ENCODE peak calls at places on chromosomes 13 and 19, in five cellular contexts. V, Q, L, G and S are unnamed samples.

GRCh38 chr13:75399168-75399878 is 82.6 kb downstream of the TBC1D4 start:
- DNase-seq in V (no peak), Q (no peak), L (no peak), G (no peak), S (no peak)

GRCh38 chr19:40549007-40549708 is 27.5 kb upstream of the SHKBP1 start:
- DNase-seq in V (peak; percentile 59), Q (peak; percentile 60), L (no peak), G (peak; percentile 96), S (peak; percentile 50)

GRCh38 chr19:14971474-14971873 is 8.2 kb downstream of the SLC1A6 start:
- DNase-seq in V (no peak), Q (no peak), L (no peak), G (no peak), S (no peak)

GRCh38 chr13:27131202-27131623 is 40.4 kb downstream of the USP12 start:
- DNase-seq in V (no peak), Q (no peak), L (no peak), G (no peak), S (no peak)

GRCh38 chr13:60001892-60002291 is 161.8 kb downstream of the DIAPH3 start:
- DNase-seq in V (no peak), Q (no peak), L (no peak), G (no peak), S (no peak)

GRCh38 chr19:6987850-6988249 is 33.4 kb downstream of the MBD3L2B start:
- DNase-seq in V (no peak), Q (no peak), L (no peak), G (no peak), S (no peak)

GRCh38 chr13:32911506-32911905 is 104.7 kb upstream of the KL start:
- DNase-seq in V (no peak), Q (no peak), L (no peak), G (peak; percentile 54), S (no peak)

GRCh38 chr13:64075543-64076271 is 2660.1 kb upstream of the PCDH20 start:
- DNase-seq in V (no peak), Q (no peak), L (no peak), G (no peak), S (no peak)

GRCh38 chr19:44607049-44607448 is 6.3 kb upstream of the IGSF23 start:
- DNase-seq in V (no peak), Q (no peak), L (no peak), G (no peak), S (no peak)

GRCh38 chr19:47778954-47779351 is 450 bp downstream of the SELENOW start:
- DNase-seq in V (peak; percentile 45), Q (no peak), L (no peak), G (peak; percentile 33), S (peak; percentile 29)

GRCh38 chr13:85558118-85558517 is 241.1 kb downstream of the SLITRK6 start:
- DNase-seq in V (no peak), Q (no peak), L (no peak), G (no peak), S (no peak)

GRCh38 chr13:75415720-75416119 is 66.2 kb downstream of the TBC1D4 start:
- DNase-seq in V (no peak), Q (no peak), L (no peak), G (no peak), S (no peak)

GRCh38 chr19:38078302-38078930 is 145.6 kb downstream of the DPF1 start:
- DNase-seq in V (no peak), Q (no peak), L (no peak), G (no peak), S (no peak)

GRCh38 chr19:11321206-11322126 is 18.0 kb downstream of the RAB3D start:
- DNase-seq in V (no peak), Q (no peak), L (no peak), G (no peak), S (no peak)

GRCh38 chr19:5096536-5096935 is 127.6 kb downstream of the KDM4B start:
- DNase-seq in V (no peak), Q (no peak), L (no peak), G (no peak), S (no peak)

GRCh38 chr13:104461049-104461448 is 1394.8 kb upstream of the SLC10A2 start:
- DNase-seq in V (no peak), Q (no peak), L (no peak), G (peak; percentile 17), S (no peak)

GRCh38 chr13:67549331-67549730 is 319.2 kb upstream of the PCDH9 start:
- DNase-seq in V (no peak), Q (no peak), L (no peak), G (no peak), S (no peak)

GRCh38 chr19:30268601-30269000 is 103.6 kb upstream of the ZNF536 start:
- DNase-seq in V (no peak), Q (no peak), L (no peak), G (no peak), S (no peak)

GRCh38 chr13:112136095-112136494 is 69.1 kb downstream of the SOX1 start:
- DNase-seq in V (no peak), Q (no peak), L (no peak), G (no peak), S (no peak)

GRCh38 chr13:58480011-58480410 is 848.5 kb downstream of the PCDH17 start:
- DNase-seq in V (no peak), Q (no peak), L (no peak), G (no peak), S (no peak)

GRCh38 chr19:49712397-49712859 is 21.5 kb downstream of the CPT1C start:
- DNase-seq in V (peak; percentile 47), Q (peak; percentile 35), L (no peak), G (peak; percentile 72), S (peak; percentile 57)

GRCh38 chr19:38649305-38650179 is 2.1 kb downstream of the ACTN4 start:
- DNase-seq in V (peak; percentile 86), Q (peak; percentile 86), L (no peak), G (no peak), S (no peak)

GRCh38 chr19:50568321-50569022 is at the start of gene LRRC4B:
- DNase-seq in V (no peak), Q (no peak), L (no peak), G (peak; percentile 79), S (no peak)

GRCh38 chr13:112447761-112448603 is 71.8 kb downstream of the SPACA7 start:
- DNase-seq in V (no peak), Q (no peak), L (no peak), G (no peak), S (no peak)

GRCh38 chr13:100545684-100546061 is 42.9 kb downstream of the GGACT start:
- DNase-seq in V (no peak), Q (no peak), L (no peak), G (no peak), S (no peak)
- H3K4me3 ChIP-seq in V (no peak overlapping the region), Q (no peak overlapping the region), L (no peak overlapping the region), G (no peak overlapping the region), S (no peak overlapping the region)

GRCh38 chr19:42276821-42277220 is 7.8 kb downstream of the CIC start:
- DNase-seq in V (no peak), Q (no peak), L (no peak), G (no peak), S (no peak)
- H3K4me1 ChIP-seq in V (peaks cover 60% of the 10 kb centered on the region), Q (peaks cover 72% of the 10 kb centered on the region), L (peaks cover 46% of the 10 kb centered on the region), G (peaks cover 20% of the 10 kb centered on the region), S (peaks cover 80% of the 10 kb centered on the region)

GRCh38 chr13:46615888-46616531 is 63.0 kb downstream of the LRCH1 start:
- DNase-seq in V (no peak), Q (no peak), L (no peak), G (no peak), S (no peak)
- H3K4me3 ChIP-seq in V (peak overlapping the region; percentile 5), Q (no peak overlapping the region), L (peak overlapping the region; percentile 63), G (no peak overlapping the region), S (peak overlapping the region; percentile 48)

DNA sequence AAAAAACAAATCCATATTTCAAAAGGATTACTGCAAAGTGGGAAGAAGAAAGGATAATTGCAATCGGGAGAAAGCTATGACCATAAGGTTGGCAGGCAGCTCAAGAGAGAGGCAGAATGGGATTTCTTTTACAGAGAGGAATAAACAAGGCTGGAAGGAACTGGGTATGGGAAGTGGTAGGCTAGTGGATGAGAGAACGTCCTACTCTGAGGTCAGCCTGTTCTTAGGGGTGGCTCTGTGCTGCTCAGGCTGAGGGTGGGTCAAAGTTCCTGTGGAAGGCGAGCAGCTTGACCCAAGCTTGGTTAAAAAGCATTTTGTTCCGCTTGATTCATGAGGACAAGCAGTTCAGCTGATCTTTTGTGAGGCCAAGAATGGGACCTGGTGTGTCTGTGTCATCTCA is 134.3 kb upstream of the TMTC4 start:
- DNase-seq in V (no peak), Q (no peak), L (no peak), G (peak; percentile 74), S (no peak)
- H3K4me1 ChIP-seq in V (no peaks in the 10 kb centered on the region), Q (no peaks in the 10 kb centered on the region), L (no peaks in the 10 kb centered on the region), G (peaks cover 58% of the 10 kb centered on the region), S (no peaks in the 10 kb centered on the region)

GRCh38 chr19:2291185-2291751 is 9.3 kb upstream of the PEAK3 start:
- DNase-seq in V (no peak), Q (no peak), L (no peak), G (peak; percentile 92), S (no peak)
- H3K4me3 ChIP-seq in V (no peak overlapping the region), Q (no peak overlapping the region), L (peak overlapping the region; percentile 63), G (peak overlapping the region; percentile 34), S (peak overlapping the region; percentile 59)

DNA sequence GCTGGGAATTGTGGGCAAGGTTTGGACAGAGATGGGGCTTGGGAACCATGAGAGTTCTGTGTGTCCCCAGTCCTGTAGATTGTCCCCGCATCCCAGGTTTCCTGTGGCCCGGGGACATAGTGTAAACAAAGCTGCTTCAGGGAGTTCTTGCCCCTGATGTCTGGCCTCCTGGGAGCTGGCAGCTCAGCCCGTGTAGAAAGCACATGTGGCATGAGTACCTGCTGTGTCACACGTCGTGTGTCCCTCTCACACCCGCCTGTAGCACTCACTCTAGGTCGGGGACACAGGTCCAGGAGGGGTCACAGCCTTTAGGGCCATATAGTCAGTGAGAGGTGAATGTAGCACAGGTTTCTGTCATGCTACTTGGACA is 50.0 kb downstream of the COMP start:
- DNase-seq in V (no peak), Q (peak; percentile 54), L (no peak), G (no peak), S (no peak)
- H3K4me1 ChIP-seq in V (peaks cover 56% of the 10 kb centered on the region), Q (peaks cover 59% of the 10 kb centered on the region), L (no peaks in the 10 kb centered on the region), G (peaks cover 18% of the 10 kb centered on the region), S (peaks cover 38% of the 10 kb centered on the region)